ENCODE peak calls at places on chromosomes 7 and 10, in seven cellular contexts. One of them, this sample, is unnamed.

GRCh38 chr10:122725768-122726167 is 26.1 kb upstream of the C10orf120 start:
- ATAC-seq in HepG2: no peak
- ATAC-seq in Panc1: no peak
- ATAC-seq in K562: no peak
- ATAC-seq in HCT116: peak; percentile 93
- ATAC-seq in upper lobe of left lung: no peak
- ATAC-seq in GM12878: no peak
- ATAC-seq in this sample: no peak

GRCh38 chr10:85148693-85149640 is 820.6 kb downstream of the CCSER2 start:
- ATAC-seq in HepG2: no peak
- ATAC-seq in Panc1: no peak
- ATAC-seq in K562: no peak
- ATAC-seq in HCT116: no peak
- ATAC-seq in upper lobe of left lung: peak; percentile 79
- ATAC-seq in GM12878: no peak
- ATAC-seq in this sample: no peak

GRCh38 chr10:10977978-10978377 is 39.7 kb upstream of the CELF2 start:
- ATAC-seq in HepG2: no peak
- ATAC-seq in Panc1: no peak
- ATAC-seq in K562: no peak
- ATAC-seq in HCT116: no peak
- ATAC-seq in upper lobe of left lung: no peak
- ATAC-seq in GM12878: no peak
- ATAC-seq in this sample: no peak

GRCh38 chr10:78945838-78946237 is 122.9 kb upstream of the ZMIZ1 start:
- ATAC-seq in HepG2: peak; percentile 88
- ATAC-seq in Panc1: no peak
- ATAC-seq in K562: no peak
- ATAC-seq in HCT116: no peak
- ATAC-seq in upper lobe of left lung: no peak
- ATAC-seq in GM12878: no peak
- ATAC-seq in this sample: no peak

GRCh38 chr10:124321433-124322072 is 97.2 kb downstream of the OAT start:
- ATAC-seq in HepG2: no peak
- ATAC-seq in Panc1: no peak
- ATAC-seq in K562: no peak
- ATAC-seq in HCT116: no peak
- ATAC-seq in upper lobe of left lung: no peak
- ATAC-seq in GM12878: no peak
- ATAC-seq in this sample: no peak

GRCh38 chr10:114412907-114413386 is 8.6 kb upstream of the AFAP1L2 start:
- ATAC-seq in HepG2: no peak
- ATAC-seq in Panc1: peak; percentile 88
- ATAC-seq in K562: no peak
- ATAC-seq in HCT116: peak; percentile 55
- ATAC-seq in upper lobe of left lung: peak; percentile 74
- ATAC-seq in GM12878: no peak
- ATAC-seq in this sample: peak; percentile 60

GRCh38 chr7:54711900-54712595 is 47.0 kb downstream of the SEC61G start:
- ATAC-seq in HepG2: no peak
- ATAC-seq in Panc1: no peak
- ATAC-seq in K562: no peak
- ATAC-seq in HCT116: no peak
- ATAC-seq in upper lobe of left lung: no peak
- ATAC-seq in GM12878: no peak
- ATAC-seq in this sample: no peak

GRCh38 chr7:155733582-155734444 is 78.5 kb downstream of the SHH start:
- ATAC-seq in HepG2: no peak
- ATAC-seq in Panc1: no peak
- ATAC-seq in K562: no peak
- ATAC-seq in HCT116: no peak
- ATAC-seq in upper lobe of left lung: no peak
- ATAC-seq in GM12878: no peak
- ATAC-seq in this sample: no peak

GRCh38 chr10:73469579-73469978 is 26.2 kb downstream of the PPP3CB start:
- ATAC-seq in HepG2: no peak
- ATAC-seq in Panc1: no peak
- ATAC-seq in K562: no peak
- ATAC-seq in HCT116: no peak
- ATAC-seq in upper lobe of left lung: no peak
- ATAC-seq in GM12878: peak; percentile 24
- ATAC-seq in this sample: no peak

GRCh38 chr10:50244201-50244600 is 7.1 kb downstream of the ASAH2 start:
- ATAC-seq in HepG2: no peak
- ATAC-seq in Panc1: no peak
- ATAC-seq in K562: peak; percentile 16
- ATAC-seq in HCT116: no peak
- ATAC-seq in upper lobe of left lung: no peak
- ATAC-seq in GM12878: no peak
- ATAC-seq in this sample: no peak

GRCh38 chr10:16685551-16685950 is 131.7 kb downstream of the RSU1 start:
- ATAC-seq in HepG2: no peak
- ATAC-seq in Panc1: no peak
- ATAC-seq in K562: no peak
- ATAC-seq in HCT116: no peak
- ATAC-seq in upper lobe of left lung: no peak
- ATAC-seq in GM12878: no peak
- ATAC-seq in this sample: no peak

GRCh38 chr10:105952153-105952552 is 1212.4 kb downstream of the SORCS1 start:
- ATAC-seq in HepG2: no peak
- ATAC-seq in Panc1: no peak
- ATAC-seq in K562: no peak
- ATAC-seq in HCT116: no peak
- ATAC-seq in upper lobe of left lung: peak; percentile 74
- ATAC-seq in GM12878: peak; percentile 97
- ATAC-seq in this sample: peak; percentile 82

GRCh38 chr10:86946215-86947170 is 10.9 kb downstream of the MMRN2 start:
- ATAC-seq in HepG2: no peak
- ATAC-seq in Panc1: no peak
- ATAC-seq in K562: no peak
- ATAC-seq in HCT116: no peak
- ATAC-seq in upper lobe of left lung: no peak
- ATAC-seq in GM12878: no peak
- ATAC-seq in this sample: no peak

GRCh38 chr10:923844-924523 is 7.5 kb downstream of the LARP4B start:
- ATAC-seq in HepG2: no peak
- ATAC-seq in Panc1: no peak
- ATAC-seq in K562: no peak
- ATAC-seq in HCT116: no peak
- ATAC-seq in upper lobe of left lung: no peak
- ATAC-seq in GM12878: no peak
- ATAC-seq in this sample: no peak

GRCh38 chr7:45131891-45132290 is 20.4 kb upstream of the TBRG4 start:
- ATAC-seq in HepG2: no peak
- ATAC-seq in Panc1: no peak
- ATAC-seq in K562: no peak
- ATAC-seq in HCT116: no peak
- ATAC-seq in upper lobe of left lung: no peak
- ATAC-seq in GM12878: no peak
- ATAC-seq in this sample: no peak

GRCh38 chr7:133704436-133704835 is 422.7 kb upstream of the LRGUK start:
- ATAC-seq in HepG2: no peak
- ATAC-seq in Panc1: no peak
- ATAC-seq in K562: no peak
- ATAC-seq in HCT116: no peak
- ATAC-seq in upper lobe of left lung: no peak
- ATAC-seq in GM12878: no peak
- ATAC-seq in this sample: no peak

GRCh38 chr7:129667551-129667950 is 56.0 kb downstream of the NRF1 start:
- ATAC-seq in HepG2: no peak
- ATAC-seq in Panc1: no peak
- ATAC-seq in K562: no peak
- ATAC-seq in HCT116: no peak
- ATAC-seq in upper lobe of left lung: no peak
- ATAC-seq in GM12878: no peak
- ATAC-seq in this sample: no peak

GRCh38 chr7:7862393-7862792 is 106.2 kb upstream of the GLCCI1 start:
- ATAC-seq in HepG2: no peak
- ATAC-seq in Panc1: no peak
- ATAC-seq in K562: no peak
- ATAC-seq in HCT116: no peak
- ATAC-seq in upper lobe of left lung: no peak
- ATAC-seq in GM12878: no peak
- ATAC-seq in this sample: no peak

GRCh38 chr10:7189909-7190308 is 220.9 kb downstream of the SFMBT2 start:
- ATAC-seq in HepG2: no peak
- ATAC-seq in Panc1: no peak
- ATAC-seq in K562: no peak
- ATAC-seq in HCT116: no peak
- ATAC-seq in upper lobe of left lung: no peak
- ATAC-seq in GM12878: no peak
- ATAC-seq in this sample: no peak

GRCh38 chr10:3812141-3812540 is 27.1 kb upstream of the KLF6 start:
- ATAC-seq in HepG2: no peak
- ATAC-seq in Panc1: no peak
- ATAC-seq in K562: no peak
- ATAC-seq in HCT116: no peak
- ATAC-seq in upper lobe of left lung: no peak
- ATAC-seq in GM12878: no peak
- ATAC-seq in this sample: no peak

GRCh38 chr10:49556723-49557122 is 17.8 kb upstream of the ERCC6 start:
- ATAC-seq in HepG2: no peak
- ATAC-seq in Panc1: no peak
- ATAC-seq in K562: no peak
- ATAC-seq in HCT116: no peak
- ATAC-seq in upper lobe of left lung: no peak
- ATAC-seq in GM12878: no peak
- ATAC-seq in this sample: no peak

GRCh38 chr10:103614511-103615158 is 121.1 kb downstream of the NEURL1 start:
- ATAC-seq in HepG2: no peak
- ATAC-seq in Panc1: no peak
- ATAC-seq in K562: no peak
- ATAC-seq in HCT116: no peak
- ATAC-seq in upper lobe of left lung: no peak
- ATAC-seq in GM12878: no peak
- ATAC-seq in this sample: no peak

GRCh38 chr10:98135222-98135899 is 904 bp downstream of the R3HCC1L start:
- ATAC-seq in HepG2: peak; percentile 25
- ATAC-seq in Panc1: peak; percentile 20
- ATAC-seq in K562: peak; percentile 30
- ATAC-seq in HCT116: no peak
- ATAC-seq in upper lobe of left lung: no peak
- ATAC-seq in GM12878: peak; percentile 10
- ATAC-seq in this sample: no peak

DNA sequence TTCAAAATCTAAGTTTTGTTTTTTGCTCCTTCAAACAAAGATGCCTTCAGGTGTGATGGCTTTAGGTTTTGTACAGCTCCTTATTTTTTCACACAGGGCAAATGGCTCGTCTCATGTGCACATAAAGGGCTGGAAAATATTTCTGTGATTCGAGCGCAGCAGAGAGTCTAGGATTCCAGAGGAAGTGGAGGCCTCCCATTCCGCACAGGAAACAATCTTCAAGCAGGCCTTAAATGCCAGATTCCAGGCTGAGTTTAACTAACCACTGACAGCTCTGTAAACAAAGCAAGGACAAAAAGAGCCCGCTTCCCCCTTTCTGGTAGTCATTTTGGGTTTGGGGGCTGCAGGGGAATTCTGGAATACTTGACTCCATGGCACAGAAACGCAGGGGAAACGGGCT is 87.1 kb downstream of the CALD1 start:
- ATAC-seq in HepG2: no peak
- ATAC-seq in Panc1: no peak
- ATAC-seq in K562: no peak
- ATAC-seq in HCT116: no peak
- ATAC-seq in upper lobe of left lung: no peak
- ATAC-seq in GM12878: no peak
- ATAC-seq in this sample: no peak
- TF ChIP-seq POLR2AphosphoS5 in HepG2: no peak
- TF ChIP-seq POLR2AphosphoS5 in Panc1: no peak
- TF ChIP-seq POLR2AphosphoS5 in K562: no peak
- TF ChIP-seq POLR2AphosphoS5 in HCT116: no peak
- TF ChIP-seq POLR2AphosphoS5 in upper lobe of left lung: no peak
- TF ChIP-seq POLR2AphosphoS5 in GM12878: no peak
- TF ChIP-seq POLR2AphosphoS5 in this sample: peak; percentile 32

GRCh38 chr7:145020454-145020853 is 184.6 kb upstream of the TPK1 start:
- ATAC-seq in HepG2: no peak
- ATAC-seq in Panc1: no peak
- ATAC-seq in K562: no peak
- ATAC-seq in HCT116: no peak
- ATAC-seq in upper lobe of left lung: no peak
- ATAC-seq in GM12878: no peak
- ATAC-seq in this sample: no peak

GRCh38 chr7:145016068-145016467 is 180.2 kb upstream of the TPK1 start:
- ATAC-seq in HepG2: no peak
- ATAC-seq in Panc1: no peak
- ATAC-seq in K562: no peak
- ATAC-seq in HCT116: no peak
- ATAC-seq in upper lobe of left lung: no peak
- ATAC-seq in GM12878: no peak
- ATAC-seq in this sample: no peak
- TF ChIP-seq CTCF in HepG2: no peak
- TF ChIP-seq CTCF in Panc1: peak; percentile 14
- TF ChIP-seq CTCF in K562: no peak
- TF ChIP-seq CTCF in HCT116: no peak
- TF ChIP-seq CTCF in upper lobe of left lung: no peak
- TF ChIP-seq CTCF in GM12878: no peak
- TF ChIP-seq CTCF in this sample: no peak

GRCh38 chr10:92157374-92157773 is 133.5 kb downstream of the CPEB3 start:
- ATAC-seq in HepG2: no peak
- ATAC-seq in Panc1: no peak
- ATAC-seq in K562: no peak
- ATAC-seq in HCT116: no peak
- ATAC-seq in upper lobe of left lung: no peak
- ATAC-seq in GM12878: no peak
- ATAC-seq in this sample: no peak

GRCh38 chr10:92162541-92162940 is 128.3 kb downstream of the CPEB3 start:
- ATAC-seq in HepG2: no peak
- ATAC-seq in Panc1: no peak
- ATAC-seq in K562: no peak
- ATAC-seq in HCT116: no peak
- ATAC-seq in upper lobe of left lung: no peak
- ATAC-seq in GM12878: no peak
- ATAC-seq in this sample: no peak

DNA sequence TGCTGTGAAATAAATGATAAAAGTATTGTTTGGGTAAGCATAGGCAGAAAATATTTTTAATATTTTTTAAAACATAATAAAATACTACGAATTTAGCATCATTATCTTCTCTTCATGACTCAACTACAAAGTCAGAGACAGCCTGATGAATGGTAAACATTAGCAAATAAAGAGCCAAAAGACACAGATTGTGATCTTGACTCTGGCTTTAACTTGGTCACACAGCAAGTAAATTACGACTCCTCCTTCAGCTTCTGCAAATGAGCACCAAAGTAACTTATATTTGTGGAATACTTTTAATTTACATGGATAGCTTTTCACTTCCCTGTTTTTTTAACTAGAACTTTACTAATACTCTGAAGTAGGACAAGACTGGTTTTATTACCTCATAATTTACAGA is 134.0 kb downstream of the CPEB3 start:
- ATAC-seq in HepG2: no peak
- ATAC-seq in Panc1: no peak
- ATAC-seq in K562: no peak
- ATAC-seq in HCT116: no peak
- ATAC-seq in upper lobe of left lung: no peak
- ATAC-seq in GM12878: no peak
- ATAC-seq in this sample: no peak
- H3K4me3 ChIP-seq in HepG2: no peak overlapping the region
- H3K4me3 ChIP-seq in Panc1: no peak overlapping the region
- H3K4me3 ChIP-seq in K562: no peak overlapping the region
- H3K4me3 ChIP-seq in HCT116: no peak overlapping the region
- H3K4me3 ChIP-seq in upper lobe of left lung: no peak overlapping the region
- H3K4me3 ChIP-seq in GM12878: no peak overlapping the region
- H3K4me3 ChIP-seq in this sample: no peak overlapping the region

GRCh38 chr7:109009636-109010035 is 440.0 kb downstream of the DNAJB9 start:
- ATAC-seq in HepG2: no peak
- ATAC-seq in Panc1: no peak
- ATAC-seq in K562: no peak
- ATAC-seq in HCT116: no peak
- ATAC-seq in upper lobe of left lung: no peak
- ATAC-seq in GM12878: no peak
- ATAC-seq in this sample: no peak

GRCh38 chr7:109003742-109004141 is 434.1 kb downstream of the DNAJB9 start:
- ATAC-seq in HepG2: no peak
- ATAC-seq in Panc1: no peak
- ATAC-seq in K562: no peak
- ATAC-seq in HCT116: no peak
- ATAC-seq in upper lobe of left lung: peak; percentile 71
- ATAC-seq in GM12878: no peak
- ATAC-seq in this sample: no peak
- TF ChIP-seq POLR2AphosphoS5 in HepG2: no peak
- TF ChIP-seq POLR2AphosphoS5 in Panc1: no peak
- TF ChIP-seq POLR2AphosphoS5 in K562: no peak
- TF ChIP-seq POLR2AphosphoS5 in HCT116: no peak
- TF ChIP-seq POLR2AphosphoS5 in upper lobe of left lung: no peak
- TF ChIP-seq POLR2AphosphoS5 in GM12878: no peak
- TF ChIP-seq POLR2AphosphoS5 in this sample: no peak